ENCODE peak calls at places on chromosomes 5 and 9, in seven cellular contexts. T, G, L, C, O, R and V are unnamed samples.

GRCh38 chr5:80747922-80748321 is 93.1 kb upstream of the DHFR start:
- DNase-seq in T (no peak), G (no peak), L (no peak), C (no peak), O (no peak), R (no peak), V (no peak)

GRCh38 chr9:69200071-69200470 is 26.0 kb downstream of the TJP2 start:
- DNase-seq in T (peak; percentile 51), G (peak; percentile 80), L (no peak), C (no peak), O (no peak), R (no peak), V (peak; percentile 77)

GRCh38 chr9:125397736-125398135 is 136.1 kb downstream of the GAPVD1 start:
- DNase-seq in T (no peak), G (no peak), L (no peak), C (no peak), O (no peak), R (no peak), V (no peak)

GRCh38 chr9:133613396-133613795 is 4.2 kb upstream of the FAM163B start:
- DNase-seq in T (no peak), G (no peak), L (no peak), C (no peak), O (no peak), R (no peak), V (peak; percentile 29)

GRCh38 chr9:136666364-136667216 is 3.9 kb downstream of the EGFL7 start:
- DNase-seq in T (no peak), G (no peak), L (no peak), C (no peak), O (no peak), R (no peak), V (no peak)

GRCh38 chr9:115212832-115213231 is 94.9 kb upstream of the TNC start:
- DNase-seq in T (no peak), G (no peak), L (no peak), C (no peak), O (no peak), R (no peak), V (no peak)

GRCh38 chr5:58582004-58582403 is 871 bp upstream of the RAB3C start:
- DNase-seq in T (no peak), G (no peak), L (no peak), C (no peak), O (no peak), R (no peak), V (no peak)

GRCh38 chr5:17897776-17898175 is 263.5 kb downstream of the TAF11L14 start:
- DNase-seq in T (no peak), G (peak; percentile 71), L (no peak), C (no peak), O (no peak), R (no peak), V (no peak)

GRCh38 chr9:136705564-136705963 is 6.8 kb upstream of the DIPK1B start:
- DNase-seq in T (no peak), G (no peak), L (no peak), C (no peak), O (no peak), R (no peak), V (no peak)

GRCh38 chr9:125974705-125975104 is 227.5 kb downstream of the PBX3 start:
- DNase-seq in T (no peak), G (no peak), L (no peak), C (no peak), O (no peak), R (no peak), V (no peak)

GRCh38 chr9:8627944-8628679 is 828.5 kb upstream of the DMAC1 start:
- DNase-seq in T (no peak), G (peak; percentile 1), L (no peak), C (no peak), O (no peak), R (no peak), V (no peak)

GRCh38 chr9:98211260-98211659 is 18.8 kb upstream of the CORO2A start:
- DNase-seq in T (no peak), G (no peak), L (no peak), C (no peak), O (no peak), R (no peak), V (no peak)

GRCh38 chr5:57066921-57067914 is 106.6 kb upstream of the GPBP1 start:
- DNase-seq in T (peak; percentile 34), G (peak; percentile 58), L (no peak), C (no peak), O (no peak), R (no peak), V (no peak)

GRCh38 chr5:134512661-134512999 is 12.8 kb upstream of the JADE2 start:
- DNase-seq in T (no peak), G (no peak), L (no peak), C (no peak), O (no peak), R (no peak), V (no peak)

GRCh38 chr5:180070726-180071417 is 687 bp downstream of the RNF130 start:
- DNase-seq in T (peak; percentile 62), G (peak; percentile 64), L (peak; percentile 71), C (peak; percentile 71), O (peak; percentile 61), R (no peak), V (no peak)

GRCh38 chr9:84301851-84302250 is 38.7 kb downstream of the SLC28A3 start:
- DNase-seq in T (peak; percentile 46), G (no peak), L (no peak), C (no peak), O (no peak), R (no peak), V (no peak)

GRCh38 chr5:16709691-16710420 is 93.1 kb upstream of the RETREG1 start:
- DNase-seq in T (no peak), G (no peak), L (no peak), C (no peak), O (no peak), R (no peak), V (no peak)

GRCh38 chr9:69573666-69574456 is 98.3 kb downstream of the APBA1 start:
- DNase-seq in T (peak; percentile 35), G (peak; percentile 19), L (no peak), C (no peak), O (no peak), R (no peak), V (no peak)

GRCh38 chr5:40681351-40682311 is 1.9 kb downstream of the PTGER4 start:
- DNase-seq in T (peak; percentile 46), G (no peak), L (peak; percentile 68), C (peak; percentile 69), O (peak; percentile 27), R (no peak), V (peak; percentile 80)

GRCh38 chr9:24602687-24603352 is 57.1 kb upstream of the IZUMO3 start:
- DNase-seq in T (no peak), G (peak; percentile 89), L (no peak), C (no peak), O (no peak), R (no peak), V (no peak)

GRCh38 chr9:114200721-114201300 is 45.5 kb downstream of the COL27A1 start:
- DNase-seq in T (no peak), G (no peak), L (no peak), C (no peak), O (no peak), R (no peak), V (no peak)
- TF ChIP-seq CTCF in T (no peak), G (no peak), L (no peak), C (no peak), O (no peak), R (no peak), V (no peak)

DNA sequence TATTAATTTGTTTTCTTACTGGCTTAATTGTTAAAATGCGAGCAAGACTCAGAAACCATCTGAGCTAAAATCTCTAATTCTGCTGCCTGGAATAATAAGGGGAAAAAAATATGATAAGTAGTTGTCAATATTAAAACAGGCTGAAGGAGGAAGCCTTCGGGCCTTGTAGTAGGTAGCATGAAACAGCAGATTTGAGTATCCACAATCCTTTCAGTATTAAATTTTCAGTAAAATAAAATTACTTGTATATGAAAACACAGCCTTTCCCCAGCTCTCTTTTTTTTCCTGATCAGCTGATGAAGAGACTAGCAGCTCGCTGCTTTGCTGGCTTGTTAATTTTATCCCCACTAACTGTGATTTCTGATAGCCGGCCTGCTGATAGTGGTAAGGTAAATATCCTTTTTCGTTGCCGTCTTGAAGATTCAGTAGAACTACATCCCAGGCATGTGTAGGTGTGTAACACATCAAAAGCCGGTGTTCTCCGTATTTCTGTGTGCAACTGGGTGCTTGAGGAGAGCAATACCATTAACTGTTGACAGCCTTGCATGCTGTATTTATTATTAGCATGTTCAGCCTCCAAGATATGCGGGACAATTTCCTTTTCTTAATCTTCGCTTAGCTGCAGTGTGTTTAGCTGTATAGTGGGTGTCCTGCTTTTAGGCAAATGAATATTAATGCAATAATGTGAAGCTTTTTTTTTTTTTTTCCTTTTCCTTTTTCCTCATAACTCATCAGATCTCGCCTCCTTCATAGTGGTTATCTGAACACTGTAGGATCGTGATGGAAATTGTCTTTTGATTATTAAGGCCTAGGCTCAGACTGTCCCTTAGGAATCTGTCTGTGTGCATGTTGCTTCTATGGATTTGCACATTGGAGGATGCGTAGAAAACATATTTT is 144.6 kb downstream of the SMARCA2 start:
- DNase-seq in T (peak; percentile 58), G (peak; percentile 45), L (no peak), C (no peak), O (no peak), R (no peak), V (no peak)
- H3K27ac ChIP-seq in T (peak overlapping the region; percentile 46), G (peak overlapping the region; percentile 84), L (peak overlapping the region; percentile 81), C (peak overlapping the region; percentile 73), O (peak overlapping the region; percentile 88), R (peak overlapping the region; percentile 86), V (no peak overlapping the region)

GRCh38 chr9:131772940-131773339 is 33.1 kb upstream of the RAPGEF1 start:
- DNase-seq in T (no peak), G (no peak), L (no peak), C (no peak), O (no peak), R (no peak), V (no peak)

GRCh38 chr9:131764568-131764967 is 24.7 kb upstream of the RAPGEF1 start:
- DNase-seq in T (no peak), G (no peak), L (no peak), C (no peak), O (no peak), R (no peak), V (no peak)

GRCh38 chr9:131771646-131772045 is 31.8 kb upstream of the RAPGEF1 start:
- DNase-seq in T (no peak), G (no peak), L (no peak), C (no peak), O (no peak), R (no peak), V (peak; percentile 47)

GRCh38 chr9:131773911-131774379 is 34.1 kb upstream of the RAPGEF1 start:
- DNase-seq in T (peak; percentile 72), G (peak; percentile 47), L (no peak), C (no peak), O (no peak), R (no peak), V (peak; percentile 58)

GRCh38 chr9:131769361-131769760 is 29.5 kb upstream of the RAPGEF1 start:
- DNase-seq in T (no peak), G (peak; percentile 68), L (no peak), C (no peak), O (no peak), R (no peak), V (peak; percentile 11)
- TF ChIP-seq CTCF in T (no peak), G (no peak), L (no peak), C (no peak), O (no peak), R (no peak), V (no peak)

DNA sequence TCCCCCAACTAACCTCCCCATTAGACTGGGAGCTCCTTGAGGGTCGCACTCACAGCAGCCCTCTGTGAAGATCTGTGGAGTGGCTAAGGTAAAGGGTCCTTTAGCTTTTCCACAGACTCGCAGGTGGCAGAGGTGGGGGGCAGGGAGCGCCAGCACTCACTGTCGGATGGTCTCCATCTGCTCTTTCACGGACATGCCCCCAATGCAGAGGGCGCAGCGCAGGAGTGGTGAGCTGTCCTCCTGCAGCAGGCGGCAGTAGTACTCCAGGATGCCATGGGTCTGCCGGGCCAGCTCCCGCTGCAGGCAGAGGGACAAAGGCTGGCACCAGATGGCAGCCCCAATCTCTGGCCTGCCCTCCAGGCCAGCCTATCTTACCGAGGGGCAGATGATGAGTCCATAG is 2.2 kb downstream of the DDX41 start:
- DNase-seq in T (no peak), G (no peak), L (no peak), C (no peak), O (no peak), R (no peak), V (no peak)
- H3K27ac ChIP-seq in T (no peak overlapping the region), G (no peak overlapping the region), L (no peak overlapping the region), C (no peak overlapping the region), O (no peak overlapping the region), R (no peak overlapping the region), V (no peak overlapping the region)